ENCODE peak calls at places on chromosomes 3 and 15, in seven cellular contexts. Z is heart left ventricle, Q is lower leg skin, O is ovary, S is H54, C is A549, H is body of pancreas. G is an unnamed sample.

GRCh38 chr15:48865387-48866079 is 12.4 kb upstream of the EID1 start:
- DNase-seq in Z (no peak), Q (no peak), O (no peak), S (no peak), C (no peak), H (no peak), G (no peak)

GRCh38 chr3:70554170-70554569 is 241.7 kb upstream of the MDFIC2 start:
- DNase-seq in Z (no peak), Q (no peak), O (no peak), S (no peak), C (no peak), H (no peak), G (no peak)

GRCh38 chr3:114712728-114713492 is 419.1 kb downstream of the TIGIT start:
- DNase-seq in Z (no peak), Q (no peak), O (no peak), S (no peak), C (no peak), H (no peak), G (no peak)

GRCh38 chr3:106534206-106534605 is 665.4 kb upstream of the CBLB start:
- DNase-seq in Z (no peak), Q (no peak), O (no peak), S (no peak), C (no peak), H (no peak), G (no peak)

GRCh38 chr15:85636351-85636750 is 158.4 kb downstream of the KLHL25 start:
- DNase-seq in Z (no peak), Q (no peak), O (no peak), S (no peak), C (no peak), H (no peak), G (no peak)

GRCh38 chr3:184078851-184079250 is 18.0 kb upstream of the HTR3E start:
- DNase-seq in Z (no peak), Q (no peak), O (no peak), S (no peak), C (no peak), H (no peak), G (no peak)

GRCh38 chr3:12046406-12046805 is 42.2 kb downstream of the SYN2 start:
- DNase-seq in Z (no peak), Q (no peak), O (no peak), S (no peak), C (peak; percentile 11), H (no peak), G (no peak)

GRCh38 chr3:169846458-169847193 is 23.1 kb downstream of the LRRC31 start:
- DNase-seq in Z (no peak), Q (no peak), O (no peak), S (peak; percentile 67), C (peak; percentile 15), H (no peak), G (no peak)

GRCh38 chr15:80615783-80616391 is 79.2 kb upstream of the ABHD17C start:
- DNase-seq in Z (peak; percentile 41), Q (peak; percentile 88), O (peak; percentile 63), S (no peak), C (no peak), H (peak; percentile 70), G (peak; percentile 72)

GRCh38 chr3:101038393-101038792 is 45.2 kb upstream of the ABI3BP start:
- DNase-seq in Z (no peak), Q (no peak), O (no peak), S (no peak), C (no peak), H (no peak), G (no peak)

GRCh38 chr3:114880078-114880477 is 267.0 kb downstream of the ZBTB20 start:
- DNase-seq in Z (no peak), Q (no peak), O (peak; percentile 26), S (no peak), C (no peak), H (peak; percentile 63), G (peak; percentile 18)

GRCh38 chr3:124248471-124249028 is 256.6 kb upstream of the ROPN1 start:
- DNase-seq in Z (peak; percentile 59), Q (no peak), O (no peak), S (peak; percentile 69), C (peak; percentile 28), H (peak; percentile 38), G (peak; percentile 74)

GRCh38 chr15:67335534-67336222 is 81.1 kb downstream of the IQCH start:
- DNase-seq in Z (no peak), Q (no peak), O (no peak), S (no peak), C (no peak), H (no peak), G (no peak)

GRCh38 chr15:95558916-95559315 is 771.6 kb upstream of the NR2F2 start:
- DNase-seq in Z (no peak), Q (no peak), O (no peak), S (no peak), C (no peak), H (no peak), G (no peak)

GRCh38 chr3:160108357-160108756 is 116.9 kb upstream of the C3orf80 start:
- DNase-seq in Z (no peak), Q (no peak), O (no peak), S (no peak), C (no peak), H (no peak), G (no peak)

GRCh38 chr3:113264249-113264648 is 52.9 kb downstream of the BOC start:
- DNase-seq in Z (no peak), Q (no peak), O (no peak), S (no peak), C (no peak), H (peak; percentile 61), G (no peak)

GRCh38 chr15:57647071-57647790 is 55.5 kb downstream of the MYZAP start:
- DNase-seq in Z (no peak), Q (no peak), O (no peak), S (no peak), C (no peak), H (no peak), G (no peak)

GRCh38 chr3:170295586-170295985 is 61.9 kb upstream of the SKIL start:
- DNase-seq in Z (no peak), Q (no peak), O (no peak), S (no peak), C (no peak), H (no peak), G (no peak)

GRCh38 chr3:57073628-57074027 is 13.2 kb downstream of the SPATA12 start:
- DNase-seq in Z (no peak), Q (no peak), O (no peak), S (no peak), C (no peak), H (no peak), G (no peak)

GRCh38 chr15:44550734-44551133 is 13.8 kb downstream of the EIF3J start:
- DNase-seq in Z (no peak), Q (no peak), O (no peak), S (no peak), C (no peak), H (no peak), G (no peak)

GRCh38 chr3:102078864-102079808 is 229.8 kb downstream of the NFKBIZ start:
- DNase-seq in Z (no peak), Q (no peak), O (no peak), S (no peak), C (no peak), H (no peak), G (no peak)

GRCh38 chr15:33737687-33738606 is 230.3 kb upstream of the CHRM5 start:
- DNase-seq in Z (no peak), Q (no peak), O (no peak), S (peak; percentile 50), C (peak; percentile 80), H (peak; percentile 52), G (no peak)

GRCh38 chr3:129278439-129278969 is at the start of gene HMCES:
- DNase-seq in Z (peak; percentile 97), Q (peak; percentile 98), O (peak; percentile 93), S (peak; percentile 94), C (peak; percentile 77), H (peak; percentile 94), G (peak; percentile 98)
- TF ChIP-seq POLR2A in Z (no peak), Q (no peak), O (peak; percentile 66), S (peak; percentile 78), C (no peak), H (peak; percentile 84), G (no peak)

DNA sequence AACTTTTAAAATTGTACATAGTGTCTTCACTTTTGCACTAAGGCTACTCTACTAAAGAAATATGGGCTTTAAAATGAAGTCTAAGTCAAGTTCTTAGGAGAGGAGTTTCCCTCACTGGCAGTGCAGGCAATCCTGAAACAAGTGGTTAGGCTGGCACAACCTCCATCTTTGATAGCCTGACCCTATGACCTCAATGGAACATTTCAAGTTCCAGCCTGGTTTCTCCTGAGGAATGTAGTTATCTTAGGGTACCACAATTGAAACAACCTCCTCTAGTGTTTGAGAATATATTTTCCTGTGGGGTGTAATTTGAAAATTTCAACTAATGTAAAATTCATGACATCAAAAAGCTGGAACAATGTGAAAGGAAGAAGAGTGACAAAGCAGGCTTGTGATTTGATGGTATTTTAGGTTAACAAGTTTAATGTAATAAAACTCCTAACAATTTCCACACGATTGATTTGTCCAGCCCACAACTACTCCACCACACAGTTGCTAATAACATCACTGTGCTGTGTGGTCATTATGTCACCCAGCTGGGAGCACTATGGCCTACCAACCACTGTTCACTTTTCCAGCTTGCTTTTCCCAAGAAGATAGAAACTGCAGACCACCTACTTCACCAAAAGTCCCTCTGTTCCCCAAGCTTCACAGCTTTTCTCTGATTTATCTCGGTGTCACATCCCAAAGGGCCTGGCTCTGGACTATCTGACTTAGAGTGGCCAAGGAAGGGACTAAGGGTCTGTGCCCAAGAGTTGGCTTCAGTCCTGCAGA is 1.8 kb downstream of the WWTR1 start:
- DNase-seq in Z (no peak), Q (no peak), O (no peak), S (no peak), C (peak; percentile 33), H (no peak), G (no peak)
- TF ChIP-seq POLR2A in Z (no peak), Q (no peak), O (no peak), S (no peak), C (no peak), H (no peak), G (no peak)

GRCh38 chr3:129003578-129004112 is 2.5 kb downstream of the EFCC1 start:
- DNase-seq in Z (no peak), Q (no peak), O (peak; percentile 38), S (no peak), C (no peak), H (peak; percentile 79), G (peak; percentile 63)
- TF ChIP-seq POLR2A in Z (no peak), Q (no peak), O (no peak), S (no peak), C (no peak), H (no peak), G (no peak)

DNA sequence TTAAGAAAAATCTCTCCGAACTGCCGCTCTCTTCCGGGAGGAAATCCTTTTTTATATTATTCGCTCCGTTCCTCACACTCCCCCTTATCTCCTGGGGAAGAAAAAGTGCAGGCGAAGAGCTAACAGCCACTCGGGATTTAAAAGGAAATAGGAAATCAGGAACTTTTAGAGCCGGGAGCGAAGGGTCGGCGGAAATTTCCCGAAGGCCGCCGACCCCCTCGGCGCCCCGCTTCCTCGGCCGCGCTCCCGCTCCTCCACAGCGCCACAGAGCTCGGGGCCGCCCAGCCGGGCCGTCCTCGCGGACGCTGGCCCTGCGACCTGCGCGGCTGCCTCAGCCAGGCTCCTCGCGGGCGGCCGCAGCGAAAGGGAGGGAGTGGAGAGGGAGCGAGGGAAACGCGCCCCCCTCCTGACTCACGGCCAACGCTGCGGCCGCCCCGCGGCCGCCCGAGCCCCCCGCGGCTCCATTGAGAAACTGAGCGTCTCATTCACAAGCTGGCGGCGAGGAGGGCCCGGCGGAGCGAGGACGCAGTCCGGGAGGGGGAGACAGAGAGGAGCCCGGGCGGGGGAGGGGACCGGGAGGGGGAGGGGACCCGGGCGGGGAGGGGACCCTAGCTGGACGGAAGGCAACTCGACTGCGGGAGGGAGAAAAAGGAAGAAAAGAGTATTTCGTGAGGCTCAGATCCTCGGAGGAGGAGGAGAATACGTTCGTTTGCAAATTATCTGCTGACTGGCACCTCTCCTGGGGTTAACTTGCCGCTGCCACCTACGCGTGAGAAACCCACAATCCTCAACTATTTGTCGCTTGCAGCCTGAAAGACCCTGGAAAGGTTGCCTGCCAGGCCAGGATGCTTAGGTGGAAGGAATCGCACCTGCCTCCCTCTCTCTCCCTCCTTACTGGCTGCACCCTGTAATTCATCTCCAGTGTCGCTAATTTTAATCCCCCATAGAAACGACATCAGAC is at the start of gene PTPN9:
- DNase-seq in Z (peak; percentile 86), Q (peak; percentile 95), O (peak; percentile 80), S (peak; percentile 33), C (peak; percentile 77), H (peak; percentile 84), G (peak; percentile 85)
- TF ChIP-seq POLR2A in Z (no peak), Q (no peak), O (peak; percentile 30), S (peak; percentile 68), C (peak; percentile 62), H (peak; percentile 37), G (no peak)